ENCODE peak calls at places on chromosomes 16 and 17, in nine cellular contexts. Y, A, G, R, H, D, W, E and N are unnamed samples.

GRCh38 chr16:81675662-81676535 is 103.2 kb upstream of the PLCG2 start:
- DNase-seq in E (no peak), W (no peak), Y (no peak), D (no peak), A (no peak), H (no peak), G (no peak), R (no peak), N (no peak)

GRCh38 chr17:80845121-80845862 is 146.3 kb upstream of the CHMP6 start:
- DNase-seq in A (no peak), R (no peak), D (no peak), W (no peak), G (peak; percentile 50), H (no peak), Y (no peak), E (no peak), N (no peak)

GRCh38 chr17:49604314-49604869 is 28.7 kb downstream of the NXPH3 start:
- DNase-seq in W (no peak), D (no peak), E (no peak), R (no peak), G (no peak), Y (no peak), A (no peak), H (no peak), N (no peak)

GRCh38 chr17:27266228-27266627 is 27.7 kb upstream of the WSB1 start:
- DNase-seq in R (no peak), E (no peak), W (no peak), A (no peak), Y (no peak), H (no peak), G (no peak), D (no peak), N (no peak)

GRCh38 chr17:72182256-72182890 is 61.6 kb downstream of the SOX9 start:
- DNase-seq in A (no peak), R (no peak), Y (no peak), H (no peak), D (no peak), G (no peak), E (no peak), W (no peak), N (no peak)

GRCh38 chr17:65261682-65262636 is 124.8 kb downstream of the RGS9 start:
- DNase-seq in R (no peak), H (no peak), Y (no peak), W (no peak), G (no peak), E (no peak), A (no peak), D (no peak), N (no peak)

GRCh38 chr17:41464682-41465081 is 2.5 kb downstream of the KRT32 start:
- DNase-seq in H (peak; percentile 34), A (peak; percentile 95), Y (no peak), E (no peak), G (no peak), D (peak; percentile 65), W (no peak), R (no peak), N (peak; percentile 95)

GRCh38 chr16:84593825-84594724 is 23.8 kb downstream of the COTL1 start:
- DNase-seq in G (no peak), W (no peak), R (no peak), E (no peak), D (peak; percentile 46), H (no peak), Y (peak; percentile 44), A (no peak), N (no peak)

GRCh38 chr17:81173761-81174160 is 7.7 kb upstream of the AATK start:
- DNase-seq in D (no peak), G (no peak), E (no peak), H (no peak), Y (no peak), A (no peak), R (no peak), W (no peak), N (no peak)

GRCh38 chr17:79341529-79341780 is 266.8 kb downstream of the ENGASE start:
- DNase-seq in R (no peak), D (no peak), H (no peak), Y (no peak), A (no peak), E (no peak), G (no peak), W (no peak), N (no peak)

GRCh38 chr17:15134363-15134762 is 130.8 kb downstream of the PMP22 start:
- DNase-seq in E (no peak), H (no peak), W (no peak), Y (no peak), G (no peak), A (no peak), D (no peak), R (no peak), N (no peak)

GRCh38 chr17:79272666-79273219 is 198.1 kb downstream of the ENGASE start:
- DNase-seq in R (no peak), A (peak; percentile 61), Y (no peak), W (no peak), G (no peak), H (no peak), E (no peak), D (no peak), N (peak; percentile 30)

GRCh38 chr16:50924759-50925545 is 183.1 kb downstream of the CYLD start:
- DNase-seq in W (no peak), E (no peak), D (no peak), A (no peak), R (no peak), G (no peak), Y (no peak), H (no peak), N (no peak)

GRCh38 chr16:84599528-84600202 is 18.2 kb downstream of the COTL1 start:
- DNase-seq in R (peak; percentile 46), D (peak; percentile 68), H (no peak), A (no peak), Y (no peak), W (peak; percentile 76), E (peak; percentile 57), G (no peak), N (peak; percentile 68)

GRCh38 chr16:12021578-12022265 is 45.2 kb downstream of the SNX29 start:
- DNase-seq in H (no peak), W (no peak), G (no peak), A (no peak), E (no peak), Y (no peak), D (peak; percentile 25), R (no peak), N (no peak)

GRCh38 chr17:19284005-19284959 is 47.1 kb downstream of the EPN2 start:
- DNase-seq in G (no peak), D (no peak), R (no peak), A (no peak), H (no peak), Y (no peak), W (no peak), E (no peak), N (no peak)

GRCh38 chr16:841455-842060 is 41.0 kb upstream of the GNG13 start:
- DNase-seq in D (no peak), H (no peak), R (no peak), G (no peak), A (no peak), W (no peak), E (no peak), Y (no peak), N (no peak)

GRCh38 chr16:546909-547770 is 13.1 kb upstream of the PRR35 start:
- DNase-seq in R (no peak), G (no peak), W (no peak), E (peak; percentile 78), H (peak; percentile 51), Y (no peak), D (peak; percentile 61), A (no peak), N (no peak)

GRCh38 chr17:66526827-66527226 is 224.4 kb downstream of the PRKCA start:
- DNase-seq in G (no peak), H (no peak), E (no peak), R (no peak), D (no peak), W (no peak), A (no peak), Y (no peak), N (no peak)

GRCh38 chr17:64441772-64442549 is 7.0 kb upstream of the MILR1 start:
- DNase-seq in H (no peak), W (peak; percentile 50), E (no peak), Y (no peak), G (no peak), A (no peak), D (peak; percentile 31), R (no peak), N (peak; percentile 40)

GRCh38 chr17:3913531-3914318 is 2.5 kb downstream of the P2RX1 start:
- DNase-seq in D (peak; percentile 84), R (peak; percentile 68), Y (peak; percentile 76), W (peak; percentile 90), E (peak; percentile 90), H (peak; percentile 73), G (no peak), A (peak; percentile 70), N (peak; percentile 93)

GRCh38 chr17:76498886-76499667 is 2.1 kb downstream of the RHBDF2 start:
- DNase-seq in W (no peak), A (peak; percentile 62), Y (no peak), E (no peak), D (no peak), H (no peak), G (no peak), R (no peak), N (no peak)

GRCh38 chr16:56278196-56278855 is 87.0 kb downstream of the GNAO1 start:
- DNase-seq in H (no peak), R (no peak), G (no peak), D (no peak), E (no peak), Y (no peak), W (no peak), A (no peak), N (no peak)

GRCh38 chr17:8965394-8966168 is at the start of gene PIK3R5:
- DNase-seq in Y (peak; percentile 79), H (no peak), G (peak; percentile 61), E (peak; percentile 34), R (peak; percentile 73), W (no peak), D (peak; percentile 47), A (peak; percentile 88), N (no peak)